ENCODE peak calls at places on chromosomes 2 and 18, in ten cellular contexts. T, S, Q, V, W, Y, K, P, E and O are unnamed samples.

GRCh38 chr2:212672186-212672585 is 133.6 kb upstream of the ERBB4 start:
- DNase-seq in Y (no peak), Q (no peak), E (no peak), P (no peak), W (no peak), S (no peak), K (no peak), T (peak), V (no peak), O (no peak)

GRCh38 chr2:45013229-45014015 is 4.2 kb upstream of the SIX2 start:
- DNase-seq in T (no peak), W (peak), Y (peak), E (peak), K (no peak), S (no peak), Q (no peak), P (no peak), V (no peak), O (no peak)

GRCh38 chr2:16126141-16126968 is 186.0 kb downstream of the MYCN start:
- DNase-seq in T (no peak), W (peak), K (no peak), P (no peak), E (no peak), S (no peak), V (no peak), Y (peak), Q (no peak), O (no peak)

GRCh38 chr2:23350026-23350791 is 34.8 kb upstream of the KLHL29 start:
- DNase-seq in E (no peak), S (no peak), K (no peak), T (no peak), Q (no peak), V (peak), Y (peak), P (no peak), W (no peak), O (no peak)

GRCh38 chr18:59218018-59218417 is 1.9 kb upstream of the GRP start:
- DNase-seq in W (no peak), Q (no peak), K (no peak), E (no peak), V (no peak), Y (no peak), T (no peak), P (no peak), S (no peak), O (no peak)

GRCh38 chr2:234290671-234291070 is 206.2 kb downstream of the ARL4C start:
- DNase-seq in S (no peak), K (no peak), T (no peak), Q (no peak), P (no peak), Y (no peak), W (no peak), V (no peak), E (peak), O (no peak)

GRCh38 chr2:148745151-148745851 is 100.8 kb downstream of the EPC2 start:
- DNase-seq in Q (no peak), E (no peak), T (no peak), W (no peak), P (no peak), S (no peak), Y (no peak), K (no peak), V (no peak), O (no peak)

GRCh38 chr2:50431958-50432650 is 599.8 kb downstream of the NRXN1 start:
- DNase-seq in Y (no peak), V (no peak), T (no peak), E (no peak), K (no peak), P (no peak), W (no peak), S (no peak), Q (no peak), O (no peak)

GRCh38 chr2:229610359-229610758 is 104.0 kb downstream of the DNER start:
- DNase-seq in S (no peak), W (no peak), E (no peak), K (no peak), T (no peak), Q (no peak), Y (no peak), V (peak), P (no peak), O (no peak)

GRCh38 chr18:62781893-62782292 is 66.6 kb downstream of the PHLPP1 start:
- DNase-seq in E (no peak), Y (no peak), K (no peak), S (no peak), Q (peak), T (peak), W (no peak), P (peak), V (peak), O (no peak)

GRCh38 chr2:38146917-38147307 is 71.0 kb upstream of the CYP1B1 start:
- DNase-seq in P (peak), Y (peak), S (no peak), K (no peak), V (peak), Q (peak), T (peak), W (no peak), E (no peak), O (no peak)

GRCh38 chr2:172437419-172438063 is 10.2 kb downstream of the ITGA6 start:
- DNase-seq in S (no peak), T (no peak), E (peak), Q (no peak), V (no peak), P (no peak), Y (no peak), W (no peak), K (no peak), O (no peak)

GRCh38 chr2:20352230-20353216 is 1.9 kb upstream of the PUM2 start:
- DNase-seq in P (no peak), K (no peak), Q (no peak), T (no peak), W (no peak), Y (peak), V (no peak), S (no peak), E (no peak), O (no peak)

GRCh38 chr2:30733829-30734520 is 73.3 kb downstream of the CAPN13 start:
- DNase-seq in K (no peak), S (no peak), E (no peak), T (no peak), P (no peak), Y (peak), V (no peak), W (no peak), Q (no peak), O (no peak)

GRCh38 chr2:218959761-218960195 is 312 bp downstream of the CDK5R2 start:
- DNase-seq in P (no peak), E (peak), V (no peak), T (no peak), Y (no peak), Q (no peak), S (no peak), W (no peak), K (no peak), O (no peak)

GRCh38 chr2:218001629-218002028 is 1.2 kb downstream of the TNS1 start:
- DNase-seq in S (no peak), T (no peak), K (no peak), Y (no peak), W (no peak), P (no peak), V (no peak), Q (no peak), E (no peak), O (no peak)

GRCh38 chr18:9577361-9577760 is 37.0 kb downstream of the PPP4R1 start:
- DNase-seq in V (no peak), S (no peak), W (no peak), P (no peak), Q (no peak), E (no peak), Y (no peak), T (no peak), K (no peak), O (no peak)

GRCh38 chr2:25620077-25620476 is 53.3 kb downstream of the DTNB start:
- DNase-seq in K (no peak), P (no peak), Q (no peak), Y (no peak), V (no peak), S (no peak), T (no peak), E (no peak), W (no peak), O (no peak)

GRCh38 chr2:25620711-25621110 is 52.7 kb downstream of the DTNB start:
- DNase-seq in Q (no peak), K (no peak), S (no peak), T (no peak), P (no peak), W (no peak), Y (no peak), E (no peak), V (no peak), O (no peak)

GRCh38 chr2:25619187-25619586 is 54.2 kb downstream of the DTNB start:
- DNase-seq in V (no peak), P (no peak), Y (no peak), E (no peak), K (no peak), W (no peak), T (no peak), S (no peak), Q (no peak), O (no peak)

GRCh38 chr2:25623361-25623760 is 50.0 kb downstream of the DTNB start:
- DNase-seq in S (no peak), P (no peak), V (no peak), Q (peak), Y (no peak), E (no peak), T (no peak), K (no peak), W (no peak), O (no peak)

GRCh38 chr2:25624635-25625034 is 48.7 kb downstream of the DTNB start:
- DNase-seq in W (no peak), V (no peak), K (no peak), S (no peak), T (no peak), P (no peak), E (no peak), Q (no peak), Y (no peak), O (no peak)
- TF ChIP-seq CTCF in W (no peak), V (no peak), K (no peak), S (no peak), T (no peak), P (no peak), E (no peak), Q (no peak), Y (no peak), O (no peak)

GRCh38 chr2:68371138-68371537 is 6.1 kb downstream of the PLEK start:
- DNase-seq in Q (no peak), V (no peak), Y (no peak), K (no peak), P (no peak), T (no peak), W (no peak), S (no peak), E (no peak), O (no peak)
- TF ChIP-seq CTCF in Q (no peak), V (no peak), Y (no peak), K (no peak), P (no peak), T (no peak), W (no peak), S (no peak), E (no peak), O (no peak)

GRCh38 chr2:200310545-200310971 is 4.1 kb downstream of the SPATS2L start:
- DNase-seq in W (no peak), P (peak), T (no peak), S (no peak), K (no peak), Y (no peak), V (peak), Q (no peak), E (no peak), O (no peak)

GRCh38 chr2:200309296-200309846 is 2.9 kb downstream of the SPATS2L start:
- DNase-seq in T (no peak), W (no peak), Y (no peak), V (no peak), S (no peak), E (no peak), Q (no peak), P (no peak), K (no peak), O (no peak)

GRCh38 chr2:200308001-200308400 is 1.5 kb downstream of the SPATS2L start:
- DNase-seq in W (no peak), Q (no peak), V (no peak), S (no peak), Y (no peak), E (no peak), T (no peak), P (peak), K (no peak), O (no peak)

GRCh38 chr2:200306969-200307811 is 697 bp downstream of the SPATS2L start:
- DNase-seq in P (peak), Q (peak), T (no peak), S (peak), E (peak), V (no peak), K (peak), Y (peak), W (peak), O (peak)

GRCh38 chr2:200308421-200309295 is 2.2 kb downstream of the SPATS2L start:
- DNase-seq in Q (no peak), Y (no peak), P (peak), W (no peak), T (no peak), S (no peak), K (no peak), E (no peak), V (no peak), O (no peak)
- TF ChIP-seq CTCF in Q (peak), Y (no peak), P (no peak), W (no peak), T (peak), S (no peak), K (no peak), E (no peak), V (peak), O (no peak)

GRCh38 chr2:181304011-181304844 is 153.0 kb upstream of the ITGA4 start:
- DNase-seq in T (no peak), V (no peak), P (no peak), Q (no peak), K (no peak), W (no peak), Y (no peak), S (no peak), E (peak), O (no peak)
- TF ChIP-seq CTCF in T (no peak), V (no peak), P (no peak), Q (no peak), K (no peak), W (no peak), Y (no peak), S (no peak), E (peak), O (no peak)

GRCh38 chr2:32063310-32064020 is at the start of gene SPAST:
- DNase-seq in S (peak), Y (peak), Q (peak), V (peak), E (peak), T (peak), K (peak), P (peak), W (peak), O (peak)
- TF ChIP-seq CTCF in S (peak), Y (peak), Q (peak), V (peak), E (peak), T (peak), K (peak), P (peak), W (peak), O (peak)